ENCODE peak calls at places on chromosome 16, in six cellular contexts. Z is coronary artery, W is HEK293T, U is HFF-Myc, G is sigmoid colon, C is OCI-M1. S is an unnamed sample.

GRCh38 chr16:30004811-30005242 is 6.0 kb downstream of the DOC2A start:
- DNase-seq in Z (no peak), W (no peak), U (no peak), G (no peak), C (no peak), S (no peak)

GRCh38 chr16:89031715-89032659 is 55.0 kb upstream of the CBFA2T3 start:
- DNase-seq in Z (no peak), W (no peak), U (no peak), G (no peak), C (no peak), S (peak)

GRCh38 chr16:50430076-50430475 is 61.3 kb upstream of the BRD7 start:
- DNase-seq in Z (no peak), W (no peak), U (no peak), G (no peak), C (no peak), S (no peak)

GRCh38 chr16:74771656-74772315 is 2.8 kb downstream of the FA2H start:
- DNase-seq in Z (no peak), W (no peak), U (no peak), G (no peak), C (no peak), S (no peak)

GRCh38 chr16:25010542-25010941 is 4.6 kb downstream of the ARHGAP17 start:
- DNase-seq in Z (no peak), W (no peak), U (no peak), G (no peak), C (no peak), S (no peak)

GRCh38 chr16:51880776-51881175 is 666.2 kb downstream of the TOX3 start:
- DNase-seq in Z (no peak), W (no peak), U (peak), G (no peak), C (no peak), S (no peak)

GRCh38 chr16:4494746-4495490 is 18.7 kb downstream of the HMOX2 start:
- DNase-seq in Z (no peak), W (no peak), U (peak), G (no peak), C (no peak), S (no peak)

GRCh38 chr16:10668322-10669045 is 26.2 kb downstream of the TEKT5 start:
- DNase-seq in Z (no peak), W (peak), U (no peak), G (no peak), C (peak), S (no peak)

GRCh38 chr16:70476272-70477020 is 22.1 kb downstream of the FCSK start:
- DNase-seq in Z (no peak), W (no peak), U (peak), G (no peak), C (no peak), S (peak)

GRCh38 chr16:30748634-30749445 is 615 bp downstream of the PHKG2 start:
- DNase-seq in Z (peak), W (peak), U (no peak), G (peak), C (peak), S (no peak)

GRCh38 chr16:1007284-1007850 is 25.8 kb downstream of the SOX8 start:
- DNase-seq in Z (no peak), W (no peak), U (no peak), G (no peak), C (no peak), S (no peak)

GRCh38 chr16:13316008-13316407 is 414.6 kb downstream of the SHISA9 start:
- DNase-seq in Z (no peak), W (no peak), U (no peak), G (no peak), C (no peak), S (no peak)

GRCh38 chr16:72198641-72199250 is 26.8 kb upstream of the PMFBP1 start:
- DNase-seq in Z (no peak), W (no peak), U (no peak), G (no peak), C (no peak), S (no peak)

GRCh38 chr16:63346000-63346399 is 1309.8 kb upstream of the CDH8 start:
- DNase-seq in Z (no peak), W (no peak), U (no peak), G (no peak), C (no peak), S (no peak)

GRCh38 chr16:69166221-69166833 is 20.6 kb upstream of the SNTB2 start:
- DNase-seq in Z (no peak), W (no peak), U (peak), G (peak), C (no peak), S (peak)

GRCh38 chr16:86854058-86854621 is 275.8 kb downstream of the FOXL1 start:
- DNase-seq in Z (no peak), W (no peak), U (peak), G (peak), C (no peak), S (no peak)

GRCh38 chr16:71537643-71538042 is 11.4 kb downstream of the CHST4 start:
- DNase-seq in Z (no peak), W (peak), U (no peak), G (no peak), C (peak), S (no peak)

GRCh38 chr16:14529010-14529669 is 100.9 kb downstream of the PARN start:
- DNase-seq in Z (peak), W (peak), U (peak), G (peak), C (peak), S (peak)

GRCh38 chr16:75415169-75415908 is 18.0 kb downstream of the CFDP1 start:
- DNase-seq in Z (no peak), W (no peak), U (no peak), G (no peak), C (no peak), S (no peak)

GRCh38 chr16:23914935-23915549 is 79.3 kb downstream of the PRKCB start:
- DNase-seq in Z (no peak), W (no peak), U (no peak), G (peak), C (no peak), S (no peak)

GRCh38 chr16:228151-228855 is 946 bp downstream of the LUC7L start:
- DNase-seq in Z (no peak), W (no peak), U (no peak), G (no peak), C (no peak), S (no peak)

GRCh38 chr16:4936181-4936990 is 562 bp downstream of the PPL start:
- DNase-seq in Z (no peak), W (no peak), U (no peak), G (peak), C (no peak), S (no peak)

GRCh38 chr16:27771201-27771910 is 221.4 kb downstream of the KATNIP start:
- DNase-seq in Z (no peak), W (no peak), U (no peak), G (no peak), C (no peak), S (no peak)

GRCh38 chr16:4654387-4654901 is 29.8 kb downstream of the MGRN1 start:
- DNase-seq in Z (no peak), W (no peak), U (no peak), G (no peak), C (no peak), S (no peak)

GRCh38 chr16:64469906-64470702 is 651.8 kb downstream of the CDH11 start:
- DNase-seq in Z (no peak), W (no peak), U (no peak), G (no peak), C (no peak), S (no peak)

GRCh38 chr16:13081825-13082224 is 180.4 kb downstream of the SHISA9 start:
- DNase-seq in Z (no peak), W (no peak), U (no peak), G (no peak), C (no peak), S (no peak)

GRCh38 chr16:88473666-88474534 is 20.8 kb downstream of the ZFPM1 start:
- DNase-seq in Z (peak), W (no peak), U (no peak), G (no peak), C (peak), S (no peak)

GRCh38 chr16:30997887-30998711 is 12.3 kb downstream of the STX1B start:
- DNase-seq in Z (no peak), W (no peak), U (peak), G (no peak), C (no peak), S (no peak)

GRCh38 chr16:522320-523096 is 5.0 kb upstream of the CAPN15 start:
- DNase-seq in Z (no peak), W (no peak), U (no peak), G (no peak), C (no peak), S (no peak)

GRCh38 chr16:946048-946395 is 24.8 kb downstream of the LMF1 start:
- DNase-seq in Z (no peak), W (no peak), U (no peak), G (no peak), C (no peak), S (no peak)

GRCh38 chr16:87801679-87802300 is 36.0 kb upstream of the KLHDC4 start:
- DNase-seq in Z (no peak), W (no peak), U (no peak), G (no peak), C (no peak), S (no peak)

GRCh38 chr16:67186550-67186950 is 2.8 kb upstream of the MATCAP1 start:
- DNase-seq in Z (no peak), W (no peak), U (no peak), G (no peak), C (no peak), S (no peak)